ENCODE peak calls at places on chromosome 9, in ten cellular contexts. One of them, this sample, is unnamed.

GRCh38 chr9:81610739-81611107 is 78.6 kb downstream of the TLE1 start:
- DNase-seq in omental fat pad: no peak
- DNase-seq in natural killer cell: no peak
- DNase-seq in astrocyte of the spinal cord: no peak
- DNase-seq in kidney epithelial cell: no peak
- DNase-seq in fibroblast of lung: no peak
- DNase-seq in cardiac fibroblast: no peak
- DNase-seq in WERI-Rb-1: no peak
- DNase-seq in lower leg skin: peak
- DNase-seq in tibial artery: no peak
- DNase-seq in this sample: no peak

GRCh38 chr9:90014421-90014820 is 409.6 kb downstream of the GADD45G start:
- DNase-seq in cardiac fibroblast: no peak
- DNase-seq in astrocyte of the spinal cord: no peak
- DNase-seq in fibroblast of lung: no peak
- DNase-seq in tibial artery: no peak
- DNase-seq in lower leg skin: no peak
- DNase-seq in natural killer cell: no peak
- DNase-seq in WERI-Rb-1: no peak
- DNase-seq in omental fat pad: no peak
- DNase-seq in kidney epithelial cell: no peak
- DNase-seq in this sample: no peak

GRCh38 chr9:77766587-77766986 is 118.5 kb upstream of the GNA14 start:
- DNase-seq in omental fat pad: no peak
- DNase-seq in lower leg skin: no peak
- DNase-seq in kidney epithelial cell: no peak
- DNase-seq in astrocyte of the spinal cord: no peak
- DNase-seq in tibial artery: no peak
- DNase-seq in cardiac fibroblast: no peak
- DNase-seq in WERI-Rb-1: no peak
- DNase-seq in natural killer cell: no peak
- DNase-seq in fibroblast of lung: no peak
- DNase-seq in this sample: no peak

GRCh38 chr9:130176760-130177159 is 4.6 kb downstream of the NCS1 start:
- DNase-seq in lower leg skin: no peak
- DNase-seq in astrocyte of the spinal cord: no peak
- DNase-seq in omental fat pad: no peak
- DNase-seq in cardiac fibroblast: no peak
- DNase-seq in fibroblast of lung: no peak
- DNase-seq in kidney epithelial cell: no peak
- DNase-seq in WERI-Rb-1: no peak
- DNase-seq in tibial artery: no peak
- DNase-seq in natural killer cell: no peak
- DNase-seq in this sample: no peak

GRCh38 chr9:6549106-6549505 is 96.4 kb downstream of the GLDC start:
- DNase-seq in kidney epithelial cell: no peak
- DNase-seq in natural killer cell: no peak
- DNase-seq in lower leg skin: no peak
- DNase-seq in fibroblast of lung: no peak
- DNase-seq in WERI-Rb-1: no peak
- DNase-seq in cardiac fibroblast: no peak
- DNase-seq in astrocyte of the spinal cord: no peak
- DNase-seq in omental fat pad: no peak
- DNase-seq in tibial artery: no peak
- DNase-seq in this sample: no peak

GRCh38 chr9:135958485-135958884 is 2.7 kb downstream of the UBAC1 start:
- DNase-seq in natural killer cell: no peak
- DNase-seq in astrocyte of the spinal cord: no peak
- DNase-seq in fibroblast of lung: no peak
- DNase-seq in lower leg skin: no peak
- DNase-seq in kidney epithelial cell: no peak
- DNase-seq in tibial artery: peak
- DNase-seq in cardiac fibroblast: no peak
- DNase-seq in WERI-Rb-1: no peak
- DNase-seq in omental fat pad: no peak
- DNase-seq in this sample: no peak

GRCh38 chr9:125843646-125844045 is 96.5 kb downstream of the PBX3 start:
- DNase-seq in fibroblast of lung: peak
- DNase-seq in omental fat pad: no peak
- DNase-seq in WERI-Rb-1: peak
- DNase-seq in astrocyte of the spinal cord: peak
- DNase-seq in cardiac fibroblast: peak
- DNase-seq in tibial artery: no peak
- DNase-seq in lower leg skin: no peak
- DNase-seq in natural killer cell: no peak
- DNase-seq in kidney epithelial cell: no peak
- DNase-seq in this sample: no peak

GRCh38 chr9:88322906-88323566 is 65.2 kb upstream of the SPIN1 start:
- DNase-seq in cardiac fibroblast: peak
- DNase-seq in omental fat pad: no peak
- DNase-seq in astrocyte of the spinal cord: peak
- DNase-seq in tibial artery: peak
- DNase-seq in natural killer cell: peak
- DNase-seq in fibroblast of lung: peak
- DNase-seq in kidney epithelial cell: peak
- DNase-seq in lower leg skin: no peak
- DNase-seq in WERI-Rb-1: no peak
- DNase-seq in this sample: no peak

DNA sequence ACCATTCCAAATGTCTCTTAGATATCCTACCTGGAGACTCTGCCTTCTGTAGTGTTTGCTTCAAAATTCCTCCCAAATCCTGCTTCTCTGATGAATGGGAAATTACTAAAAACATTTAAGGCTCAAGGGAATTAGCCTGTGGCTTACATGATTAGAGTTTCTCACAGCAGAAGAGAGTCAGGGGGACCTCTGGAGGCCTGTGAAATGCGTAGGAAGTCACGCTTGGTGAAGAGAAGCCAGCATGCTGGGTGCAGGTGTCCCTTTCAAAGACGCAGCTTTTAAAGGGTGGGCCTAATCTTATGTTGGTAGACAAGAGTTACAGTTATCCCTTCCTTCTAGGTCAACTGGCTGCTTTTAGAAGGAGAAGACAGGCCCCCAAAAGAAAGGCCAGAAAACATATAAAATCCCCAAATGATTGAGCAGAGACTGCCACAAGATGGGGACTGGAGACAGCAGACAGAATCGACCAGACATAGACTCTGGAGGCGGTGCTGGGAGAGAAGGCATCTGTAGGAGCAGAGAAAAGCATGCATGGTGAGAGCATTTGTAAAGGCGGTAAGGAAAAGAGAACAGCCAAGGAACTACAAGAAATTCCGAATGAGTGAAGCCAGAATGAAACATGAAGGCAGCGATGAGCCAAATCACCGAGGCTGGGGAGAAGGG is 42.3 kb downstream of the B4GALT1 start:
- DNase-seq in WERI-Rb-1: peak
- DNase-seq in astrocyte of the spinal cord: no peak
- DNase-seq in natural killer cell: no peak
- DNase-seq in kidney epithelial cell: no peak
- DNase-seq in tibial artery: no peak
- DNase-seq in lower leg skin: no peak
- DNase-seq in omental fat pad: no peak
- DNase-seq in fibroblast of lung: no peak
- DNase-seq in cardiac fibroblast: no peak
- DNase-seq in this sample: no peak
- TF ChIP-seq CTCF in WERI-Rb-1: peak
- TF ChIP-seq CTCF in astrocyte of the spinal cord: no peak
- TF ChIP-seq CTCF in natural killer cell: no peak
- TF ChIP-seq CTCF in kidney epithelial cell: no peak
- TF ChIP-seq CTCF in tibial artery: no peak
- TF ChIP-seq CTCF in lower leg skin: no peak
- TF ChIP-seq CTCF in omental fat pad: no peak
- TF ChIP-seq CTCF in fibroblast of lung: no peak
- TF ChIP-seq CTCF in cardiac fibroblast: no peak
- TF ChIP-seq CTCF in this sample: no peak

DNA sequence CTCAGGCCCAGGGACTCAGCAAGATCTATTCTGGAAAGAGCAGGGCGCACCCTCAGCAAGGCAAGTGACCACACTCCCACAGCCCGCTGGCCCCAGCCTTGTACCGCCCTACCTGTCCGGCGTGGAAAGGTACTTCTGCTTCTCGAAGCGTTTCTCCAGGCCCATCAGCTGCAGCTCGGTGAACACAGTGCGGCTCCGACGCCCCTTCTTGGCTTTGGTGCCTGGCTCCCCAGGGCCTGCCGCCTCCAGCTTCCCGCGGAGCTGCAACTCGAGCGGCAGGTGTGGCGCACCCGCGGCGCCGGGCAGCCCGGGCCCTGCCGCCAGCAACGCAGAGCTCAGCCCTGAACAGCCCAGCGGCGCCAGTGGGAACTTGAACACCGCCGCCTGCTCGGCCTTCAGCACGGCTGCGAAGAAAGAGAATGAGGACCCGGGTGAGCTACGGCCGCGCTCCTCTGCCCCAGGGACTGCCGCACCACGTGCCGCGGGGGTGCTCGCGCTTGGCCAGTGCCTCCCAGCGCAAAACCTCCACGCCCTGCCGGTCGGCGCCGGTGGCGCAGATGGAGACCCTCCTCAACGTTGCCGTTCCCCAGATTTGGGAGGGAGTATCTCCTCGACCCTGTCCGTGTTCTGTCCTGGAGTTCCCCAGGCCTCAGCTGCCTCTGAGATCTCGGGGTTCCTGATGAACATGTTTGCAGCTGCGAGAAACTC is 2.2 kb downstream of the BARX1 start:
- DNase-seq in tibial artery: no peak
- DNase-seq in WERI-Rb-1: no peak
- DNase-seq in astrocyte of the spinal cord: no peak
- DNase-seq in lower leg skin: peak
- DNase-seq in cardiac fibroblast: no peak
- DNase-seq in omental fat pad: no peak
- DNase-seq in kidney epithelial cell: no peak
- DNase-seq in natural killer cell: no peak
- DNase-seq in fibroblast of lung: no peak
- DNase-seq in this sample: no peak
- TF ChIP-seq CTCF in tibial artery: no peak
- TF ChIP-seq CTCF in WERI-Rb-1: no peak
- TF ChIP-seq CTCF in astrocyte of the spinal cord: no peak
- TF ChIP-seq CTCF in lower leg skin: no peak
- TF ChIP-seq CTCF in cardiac fibroblast: no peak
- TF ChIP-seq CTCF in omental fat pad: no peak
- TF ChIP-seq CTCF in kidney epithelial cell: no peak
- TF ChIP-seq CTCF in natural killer cell: no peak
- TF ChIP-seq CTCF in fibroblast of lung: no peak
- TF ChIP-seq CTCF in this sample: peak

DNA sequence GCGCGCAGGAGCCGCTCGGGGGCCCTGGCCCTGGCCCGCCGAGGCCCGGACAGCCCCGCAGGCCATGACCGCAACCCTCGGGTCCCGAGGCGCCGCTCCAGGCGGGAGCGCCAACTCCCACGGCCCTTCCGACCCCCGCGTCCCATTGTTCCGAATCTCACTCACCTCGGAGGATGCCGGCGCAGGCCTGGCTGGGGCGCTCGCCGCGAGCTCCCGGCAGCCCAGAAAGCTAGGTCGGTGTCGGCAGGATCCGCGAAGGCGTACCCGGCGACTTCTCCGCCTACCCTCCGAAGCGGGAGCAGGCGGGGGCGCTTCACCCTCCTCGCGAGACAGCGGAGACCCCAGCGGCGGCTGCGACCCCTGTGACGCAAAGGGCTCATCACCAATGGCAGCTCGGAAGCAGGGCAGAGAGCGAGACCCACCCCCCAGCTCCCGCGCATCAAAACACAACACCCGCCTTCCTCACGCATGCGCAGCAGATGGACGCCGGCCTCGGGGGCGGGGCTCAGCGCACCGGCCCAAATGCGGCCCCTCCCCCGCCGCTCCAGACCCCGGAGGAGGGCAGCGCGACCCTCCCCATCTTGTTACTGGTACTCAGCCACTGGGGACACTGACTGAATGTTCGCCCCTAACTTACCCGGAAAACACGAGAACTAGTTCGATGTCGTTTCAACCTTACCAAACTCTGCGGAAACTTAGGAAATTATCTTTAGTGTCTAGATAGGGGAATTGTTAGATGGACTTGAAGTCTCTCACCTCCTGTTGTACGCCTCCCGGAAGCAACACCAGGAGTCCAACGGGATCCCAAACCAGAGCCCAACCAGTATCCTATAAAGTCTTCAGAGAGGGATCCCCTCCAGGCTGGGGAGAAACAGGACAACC is 1.3 kb upstream of the SMIM27 start:
- DNase-seq in fibroblast of lung: peak
- DNase-seq in astrocyte of the spinal cord: peak
- DNase-seq in cardiac fibroblast: peak
- DNase-seq in lower leg skin: peak
- DNase-seq in kidney epithelial cell: peak
- DNase-seq in WERI-Rb-1: peak
- DNase-seq in tibial artery: peak
- DNase-seq in omental fat pad: peak
- DNase-seq in natural killer cell: peak
- DNase-seq in this sample: peak
- TF ChIP-seq CTCF in fibroblast of lung: no peak
- TF ChIP-seq CTCF in astrocyte of the spinal cord: peak
- TF ChIP-seq CTCF in cardiac fibroblast: no peak
- TF ChIP-seq CTCF in lower leg skin: no peak
- TF ChIP-seq CTCF in kidney epithelial cell: peak
- TF ChIP-seq CTCF in WERI-Rb-1: peak
- TF ChIP-seq CTCF in tibial artery: no peak
- TF ChIP-seq CTCF in omental fat pad: no peak
- TF ChIP-seq CTCF in natural killer cell: no peak
- TF ChIP-seq CTCF in this sample: peak

GRCh38 chr9:3477236-3477834 is 48.5 kb downstream of the RFX3 start:
- DNase-seq in lower leg skin: no peak
- DNase-seq in tibial artery: no peak
- DNase-seq in WERI-Rb-1: no peak
- DNase-seq in kidney epithelial cell: no peak
- DNase-seq in fibroblast of lung: no peak
- DNase-seq in natural killer cell: no peak
- DNase-seq in astrocyte of the spinal cord: no peak
- DNase-seq in omental fat pad: no peak
- DNase-seq in cardiac fibroblast: no peak
- DNase-seq in this sample: no peak

GRCh38 chr9:3478549-3478953 is 47.2 kb downstream of the RFX3 start:
- DNase-seq in astrocyte of the spinal cord: no peak
- DNase-seq in tibial artery: no peak
- DNase-seq in natural killer cell: no peak
- DNase-seq in WERI-Rb-1: no peak
- DNase-seq in lower leg skin: no peak
- DNase-seq in fibroblast of lung: no peak
- DNase-seq in kidney epithelial cell: no peak
- DNase-seq in cardiac fibroblast: peak
- DNase-seq in omental fat pad: no peak
- DNase-seq in this sample: no peak

GRCh38 chr9:3473402-3473801 is 52.4 kb downstream of the RFX3 start:
- DNase-seq in omental fat pad: no peak
- DNase-seq in natural killer cell: no peak
- DNase-seq in astrocyte of the spinal cord: no peak
- DNase-seq in lower leg skin: no peak
- DNase-seq in tibial artery: no peak
- DNase-seq in fibroblast of lung: no peak
- DNase-seq in WERI-Rb-1: no peak
- DNase-seq in cardiac fibroblast: no peak
- DNase-seq in kidney epithelial cell: no peak
- DNase-seq in this sample: no peak

GRCh38 chr9:3474821-3475220 is 51.0 kb downstream of the RFX3 start:
- DNase-seq in fibroblast of lung: no peak
- DNase-seq in lower leg skin: no peak
- DNase-seq in kidney epithelial cell: no peak
- DNase-seq in astrocyte of the spinal cord: no peak
- DNase-seq in omental fat pad: no peak
- DNase-seq in natural killer cell: no peak
- DNase-seq in cardiac fibroblast: no peak
- DNase-seq in WERI-Rb-1: no peak
- DNase-seq in tibial artery: no peak
- DNase-seq in this sample: no peak

GRCh38 chr9:3475300-3476020 is 50.3 kb downstream of the RFX3 start:
- DNase-seq in astrocyte of the spinal cord: no peak
- DNase-seq in fibroblast of lung: no peak
- DNase-seq in cardiac fibroblast: no peak
- DNase-seq in lower leg skin: no peak
- DNase-seq in tibial artery: no peak
- DNase-seq in WERI-Rb-1: no peak
- DNase-seq in kidney epithelial cell: no peak
- DNase-seq in omental fat pad: no peak
- DNase-seq in natural killer cell: no peak
- DNase-seq in this sample: no peak
- TF ChIP-seq CTCF in astrocyte of the spinal cord: no peak
- TF ChIP-seq CTCF in fibroblast of lung: no peak
- TF ChIP-seq CTCF in cardiac fibroblast: no peak
- TF ChIP-seq CTCF in lower leg skin: no peak
- TF ChIP-seq CTCF in tibial artery: no peak
- TF ChIP-seq CTCF in WERI-Rb-1: no peak
- TF ChIP-seq CTCF in kidney epithelial cell: no peak
- TF ChIP-seq CTCF in omental fat pad: no peak
- TF ChIP-seq CTCF in natural killer cell: no peak
- TF ChIP-seq CTCF in this sample: no peak

This sample was measured in type B pancreatic cell.